ENCODE peak calls at places on chromosomes 7 and 10, in six cellular contexts. Y is PC-3, N is colonic mucosa, Z is GM23248, V is astrocyte, J is fibroblast of lung. G is an unnamed sample.

GRCh38 chr10:10131984-10132383 is 885.7 kb upstream of the CELF2 start:
- DNase-seq in J (peak; percentile 47), Y (no peak), Z (no peak), V (no peak), N (no peak), G (no peak)

GRCh38 chr7:86904949-86905834 is 154.3 kb downstream of the ELAPOR2 start:
- DNase-seq in J (peak; percentile 31), Z (peak; percentile 57), N (peak; percentile 22), V (no peak), Y (peak; percentile 54), G (peak; percentile 72)

GRCh38 chr10:97632949-97633884 is at the start of gene MORN4:
- DNase-seq in Z (peak; percentile 97), N (peak; percentile 94), V (peak; percentile 80), Y (peak; percentile 90), J (peak; percentile 90), G (peak; percentile 97)

GRCh38 chr7:26298432-26299058 is 6.9 kb downstream of the SNX10 start:
- DNase-seq in Z (no peak), V (no peak), N (no peak), Y (no peak), J (no peak), G (no peak)

GRCh38 chr10:22570234-22570633 is 144.1 kb downstream of the PIP4K2A start:
- DNase-seq in Y (no peak), Z (no peak), V (no peak), N (no peak), J (no peak), G (no peak)

GRCh38 chr7:44080686-44081265 is 1.6 kb downstream of the POLM start:
- DNase-seq in Z (no peak), V (no peak), N (no peak), Y (no peak), J (no peak), G (no peak)

GRCh38 chr10:68153473-68154210 is 44.4 kb downstream of the MYPN start:
- DNase-seq in Z (peak; percentile 98), N (peak; percentile 32), V (peak; percentile 99), Y (peak; percentile 100), J (peak; percentile 98), G (peak; percentile 92)

GRCh38 chr10:119022846-119023552 is 6.5 kb upstream of the NANOS1 start:
- DNase-seq in V (peak; percentile 59), Y (peak; percentile 82), N (no peak), J (peak; percentile 72), Z (peak; percentile 82), G (peak; percentile 80)

GRCh38 chr10:114499630-114500190 is 95.4 kb upstream of the AFAP1L2 start:
- DNase-seq in N (peak; percentile 88), V (no peak), Y (peak; percentile 43), Z (no peak), J (no peak), G (no peak)

GRCh38 chr7:8060241-8060640 is 91.6 kb downstream of the GLCCI1 start:
- DNase-seq in V (peak; percentile 64), N (no peak), Y (no peak), J (no peak), Z (peak; percentile 7), G (no peak)

GRCh38 chr7:98872328-98872924 is 2.6 kb upstream of the TMEM130 start:
- DNase-seq in N (no peak), J (peak; percentile 26), V (no peak), Z (peak; percentile 33), Y (peak; percentile 39), G (no peak)

GRCh38 chr7:141454338-141454737 is 96.9 kb upstream of the AGK start:
- DNase-seq in Z (no peak), Y (no peak), N (no peak), V (no peak), J (no peak), G (no peak)

GRCh38 chr7:106065560-106066500 is 46.3 kb downstream of the SYPL1 start:
- DNase-seq in J (no peak), Z (peak; percentile 72), Y (peak; percentile 87), V (no peak), N (peak; percentile 84), G (peak; percentile 64)

GRCh38 chr7:155369-156000 is 36.9 kb upstream of the FAM20C start:
- DNase-seq in Z (peak; percentile 44), J (no peak), Y (peak; percentile 26), V (no peak), N (no peak), G (peak; percentile 24)

GRCh38 chr10:12191715-12192114 is 4.0 kb downstream of the NUDT5 start:
- DNase-seq in Z (peak; percentile 27), V (no peak), Y (no peak), J (peak; percentile 18), N (no peak), G (no peak)

GRCh38 chr10:98097611-98098010 is 36.8 kb upstream of the R3HCC1L start:
- DNase-seq in N (no peak), J (no peak), Z (no peak), Y (no peak), V (no peak), G (no peak)

GRCh38 chr7:111080495-111081105 is 10.3 kb upstream of the LRRN3 start:
- DNase-seq in N (no peak), Y (no peak), J (no peak), Z (no peak), V (no peak), G (no peak)

GRCh38 chr10:78471723-78472541 is 438.3 kb downstream of the RPS24 start:
- DNase-seq in Z (no peak), J (no peak), V (no peak), Y (no peak), N (peak; percentile 13), G (no peak)

GRCh38 chr10:62196528-62196927 is 72.1 kb downstream of the RTKN2 start:
- DNase-seq in Y (no peak), Z (no peak), N (no peak), V (no peak), J (no peak), G (no peak)

DNA sequence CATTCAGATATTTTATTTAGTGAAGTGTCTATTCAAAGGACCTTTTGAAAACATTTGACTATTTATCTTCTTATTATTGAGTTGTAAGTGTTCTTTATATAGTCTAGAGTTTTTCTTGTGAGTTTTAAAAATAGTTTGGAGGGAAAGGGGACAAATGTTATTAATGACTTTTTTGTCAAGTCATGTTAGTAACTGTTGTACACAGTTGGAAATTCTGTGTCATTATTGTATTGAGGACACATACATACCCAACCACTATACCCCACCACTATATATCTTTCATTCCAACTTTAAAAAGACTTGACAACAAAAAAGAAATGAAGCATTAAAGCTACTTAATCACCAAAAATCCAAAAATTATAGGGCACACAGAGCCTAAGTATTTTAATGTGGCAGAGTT is 53.2 kb upstream of the OIT3 start:
- DNase-seq in N (no peak), J (no peak), Z (no peak), V (no peak), Y (no peak), G (no peak)
- H3K9ac ChIP-seq in N (no peak overlapping the region), J (no peak overlapping the region), Z (no peak overlapping the region), V (no peak overlapping the region), Y (no peak overlapping the region), G (no peak overlapping the region)

GRCh38 chr7:55109384-55110167 is 90.8 kb downstream of the EGFR start:
- DNase-seq in V (peak; percentile 65), N (no peak), Y (peak; percentile 91), J (peak; percentile 33), Z (peak; percentile 56), G (no peak)

GRCh38 chr7:55105952-55106351 is 87.1 kb downstream of the EGFR start:
- DNase-seq in N (no peak), V (no peak), Y (no peak), J (no peak), Z (peak; percentile 26), G (no peak)

GRCh38 chr7:55107946-55108345 is 89.1 kb downstream of the EGFR start:
- DNase-seq in J (no peak), N (no peak), Y (peak; percentile 58), V (peak; percentile 76), Z (no peak), G (no peak)

GRCh38 chr7:55108818-55109217 is 90.0 kb downstream of the EGFR start:
- DNase-seq in V (no peak), Z (no peak), Y (peak; percentile 27), J (no peak), N (no peak), G (no peak)

DNA sequence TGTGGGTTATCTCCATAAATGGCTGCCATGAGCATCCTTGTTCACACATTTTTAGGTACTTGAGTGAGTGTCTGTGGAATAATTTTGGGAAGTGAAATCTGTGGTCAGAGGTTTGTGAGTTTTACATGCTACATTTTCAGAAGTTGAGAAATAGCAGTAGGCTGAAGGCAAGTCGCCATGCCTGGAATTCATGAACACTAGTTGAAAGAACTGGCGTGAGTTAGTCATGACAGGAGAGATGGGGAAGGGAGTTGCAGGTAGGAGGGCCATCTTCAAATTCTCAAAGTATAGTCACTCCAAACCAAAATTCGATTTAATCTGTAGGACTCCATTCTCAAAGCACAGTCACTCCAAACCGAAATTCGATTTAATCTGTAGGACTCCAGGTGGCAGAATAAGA is 89.6 kb downstream of the EGFR start:
- DNase-seq in J (no peak), N (no peak), Y (no peak), V (no peak), Z (no peak), G (no peak)
- H3K4me3 ChIP-seq in J (no peak overlapping the region), N (no peak overlapping the region), Y (peak overlapping the region; percentile 28), V (peak overlapping the region; percentile 9), Z (no peak overlapping the region), G (no peak overlapping the region)

GRCh38 chr10:112558476-112559166 is 111.6 kb downstream of the VTI1A start:
- DNase-seq in Y (no peak), V (no peak), Z (no peak), N (no peak), J (no peak), G (no peak)
- H3K4me1 ChIP-seq in Y (peaks cover 10% of the 10 kb centered on the region), V (no peaks in the 10 kb centered on the region), Z (no peaks in the 10 kb centered on the region), N (no peaks in the 10 kb centered on the region), J (no peaks in the 10 kb centered on the region), G (peaks cover 5% of the 10 kb centered on the region)

GRCh38 chr10:30438016-30438850 is 4.2 kb downstream of the MAP3K8 start:
- DNase-seq in J (peak; percentile 45), V (peak; percentile 44), Z (peak; percentile 85), N (no peak), Y (no peak), G (peak; percentile 35)
- H3K9ac ChIP-seq in J (peak overlapping the region; percentile 55), V (peak overlapping the region; percentile 70), Z (peak overlapping the region; percentile 98), N (no peak overlapping the region), Y (peak overlapping the region; percentile 11), G (peak overlapping the region; percentile 99)

GRCh38 chr10:86366902-86367338 is 325 bp upstream of the GRID1 start:
- DNase-seq in V (no peak), N (no peak), J (no peak), Z (peak; percentile 18), Y (no peak), G (no peak)
- H3K4me3 ChIP-seq in V (peak overlapping the region; percentile 10), N (peak overlapping the region; percentile 29), J (no peak overlapping the region), Z (peak overlapping the region; percentile 48), Y (no peak overlapping the region), G (no peak overlapping the region)

DNA sequence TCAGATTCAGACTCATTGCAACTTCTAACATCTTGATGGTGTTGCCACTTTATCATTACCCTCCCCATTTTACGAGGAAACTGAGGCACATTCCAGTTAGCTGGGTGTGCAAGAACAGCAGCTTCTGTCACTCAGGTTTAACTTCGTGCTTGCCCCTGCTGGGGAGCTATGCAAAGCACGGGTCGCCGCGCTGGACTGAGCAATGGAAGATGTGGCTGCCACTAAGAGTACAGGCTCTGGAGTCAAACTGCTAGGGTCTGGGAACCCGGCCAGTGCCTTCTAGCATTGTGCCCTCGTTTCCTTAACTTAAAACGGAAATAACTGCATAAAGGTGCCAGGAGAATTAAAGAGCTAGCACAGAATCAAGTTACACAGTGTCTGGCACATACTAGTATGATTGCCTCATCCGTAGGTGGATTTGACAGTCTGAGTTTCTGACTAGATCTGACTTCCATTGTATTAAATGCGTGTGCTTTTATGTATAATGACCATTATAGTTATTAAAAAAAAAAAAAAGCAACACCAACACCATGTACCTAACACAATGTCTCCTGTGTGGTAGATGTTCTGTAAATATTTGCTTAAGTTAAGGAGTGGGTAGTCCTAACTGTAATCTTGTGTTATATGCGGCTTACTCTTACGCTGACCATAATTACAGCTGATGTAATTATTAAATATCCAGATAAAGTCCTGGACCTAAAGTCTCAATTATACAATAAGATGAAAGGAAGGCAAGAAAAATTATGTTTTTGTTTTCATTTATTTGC is 842 bp downstream of the ZNF22 start:
- DNase-seq in J (peak; percentile 75), Z (peak; percentile 82), V (peak; percentile 76), Y (peak; percentile 84), N (peak; percentile 72), G (peak; percentile 84)
- H3K4me1 ChIP-seq in J (peaks cover 3% of the 10 kb centered on the region), Z (peaks cover 24% of the 10 kb centered on the region), V (peaks cover 17% of the 10 kb centered on the region), Y (peaks cover 19% of the 10 kb centered on the region), N (no peaks in the 10 kb centered on the region), G (peaks cover 51% of the 10 kb centered on the region)

G was measured in adipocyte.